ENCODE peak calls at places on chromosomes 12 and 14, in eight cellular contexts. L is heart right ventricle, C is IMR-90, X is A549, F is Panc1, W is body of pancreas, J is foreskin keratinocyte, S is left lung. K is an unnamed sample.
A peak's percentile ranks its signal among the peaks of the same experiment; 100 is the strongest.

GRCh38 chr12:126608607-126609175 is 1543.5 kb downstream of the AACS start:
- ATAC-seq in L (no peak), C (no peak), X (no peak), F (no peak), W (peak; percentile 62), J (no peak), S (peak; percentile 52), K (peak; percentile 31)

GRCh38 chr14:104732355-104732804 is 8.4 kb downstream of the ADSS1 start:
- ATAC-seq in L (peak; percentile 79), C (no peak), X (peak; percentile 53), F (no peak), W (peak; percentile 43), J (peak; percentile 2), S (peak; percentile 73), K (peak; percentile 45)

GRCh38 chr14:103140316-103141109 is 17.3 kb downstream of the TNFAIP2 start:
- ATAC-seq in L (no peak), C (no peak), X (peak; percentile 9), F (no peak), W (peak; percentile 47), J (no peak), S (no peak), K (no peak)

GRCh38 chr14:88421286-88421685 is 35.8 kb downstream of the SPATA7 start:
- ATAC-seq in L (no peak), C (peak; percentile 22), X (no peak), F (no peak), W (peak; percentile 9), J (no peak), S (no peak), K (no peak)

GRCh38 chr12:1094714-1095113 is 103.7 kb downstream of the ERC1 start:
- ATAC-seq in L (no peak), C (no peak), X (no peak), F (no peak), W (no peak), J (no peak), S (no peak), K (no peak)

GRCh38 chr14:68473050-68473449 is 319.8 kb downstream of the ZFP36L1 start:
- ATAC-seq in L (no peak), C (no peak), X (no peak), F (no peak), W (peak; percentile 53), J (no peak), S (peak; percentile 59), K (no peak)

GRCh38 chr14:100065161-100065871 is at the start of gene EVL:
- ATAC-seq in L (peak; percentile 49), C (no peak), X (no peak), F (no peak), W (no peak), J (no peak), S (peak; percentile 62), K (no peak)

GRCh38 chr14:90660865-90661570 is 155.2 kb downstream of the TTC7B start:
- ATAC-seq in L (peak; percentile 63), C (no peak), X (no peak), F (no peak), W (no peak), J (no peak), S (peak; percentile 90), K (no peak)

GRCh38 chr12:14207946-14208612 is 157.4 kb upstream of the ATF7IP start:
- ATAC-seq in L (no peak), C (no peak), X (no peak), F (no peak), W (peak; percentile 84), J (peak; percentile 92), S (peak; percentile 80), K (no peak)

GRCh38 chr14:39641224-39641623 is 209.0 kb upstream of the FBXO33 start:
- ATAC-seq in L (no peak), C (no peak), X (no peak), F (no peak), W (no peak), J (no peak), S (no peak), K (no peak)

GRCh38 chr12:116434155-116435065 is 124.8 kb upstream of the MAP1LC3B2 start:
- ATAC-seq in L (peak; percentile 93), C (peak; percentile 93), X (peak; percentile 96), F (peak; percentile 90), W (peak; percentile 78), J (peak; percentile 86), S (peak; percentile 98), K (peak; percentile 96)

GRCh38 chr14:23645504-23645811 is 9.3 kb downstream of the DHRS2 start:
- ATAC-seq in L (no peak), C (no peak), X (no peak), F (no peak), W (no peak), J (no peak), S (no peak), K (no peak)

GRCh38 chr14:100330396-100330931 is 7.3 kb downstream of the SLC25A47 start:
- ATAC-seq in L (no peak), C (peak; percentile 15), X (peak; percentile 4), F (no peak), W (no peak), J (no peak), S (no peak), K (no peak)

GRCh38 chr14:96525452-96525851 is 23.3 kb downstream of the PAPOLA start:
- ATAC-seq in L (no peak), C (no peak), X (no peak), F (no peak), W (no peak), J (no peak), S (no peak), K (no peak)

GRCh38 chr12:107159384-107159900 is 66.1 kb upstream of the CRY1 start:
- ATAC-seq in L (no peak), C (no peak), X (no peak), F (no peak), W (no peak), J (no peak), S (no peak), K (no peak)

GRCh38 chr14:90720336-90720735 is 95.9 kb downstream of the TTC7B start:
- ATAC-seq in L (peak; percentile 93), C (peak; percentile 95), X (peak; percentile 63), F (no peak), W (no peak), J (no peak), S (no peak), K (no peak)

GRCh38 chr14:34087556-34087955 is 136.7 kb upstream of the EGLN3 start:
- ATAC-seq in L (no peak), C (no peak), X (no peak), F (no peak), W (no peak), J (no peak), S (no peak), K (no peak)

GRCh38 chr14:31716208-31716607 is 155.0 kb downstream of the NUBPL start:
- ATAC-seq in L (no peak), C (no peak), X (no peak), F (no peak), W (no peak), J (peak; percentile 39), S (no peak), K (no peak)

GRCh38 chr14:105739331-105740102 is 213.1 kb downstream of the TMEM121 start:
- ATAC-seq in L (no peak), C (no peak), X (no peak), F (no peak), W (no peak), J (no peak), S (no peak), K (no peak)

GRCh38 chr14:95353664-95354063 is 34.0 kb upstream of the CLMN start:
- ATAC-seq in L (no peak), C (no peak), X (no peak), F (no peak), W (no peak), J (no peak), S (no peak), K (no peak)
- H3K27ac ChIP-seq in L (no peak overlapping the region), C (no peak overlapping the region), X (no peak overlapping the region), F (no peak overlapping the region), W (no peak overlapping the region), J (no peak overlapping the region), S (no peak overlapping the region), K (no peak overlapping the region)

GRCh38 chr14:85527006-85527405 is 2.9 kb upstream of the FLRT2 start:
- ATAC-seq in L (no peak), C (no peak), X (no peak), F (no peak), W (no peak), J (no peak), S (no peak), K (no peak)

GRCh38 chr14:85527458-85527857 is 2.5 kb upstream of the FLRT2 start:
- ATAC-seq in L (no peak), C (no peak), X (no peak), F (no peak), W (no peak), J (no peak), S (no peak), K (no peak)

GRCh38 chr14:85528882-85529585 is 910 bp upstream of the FLRT2 start:
- ATAC-seq in L (peak; percentile 18), C (peak; percentile 5), X (peak; percentile 16), F (peak; percentile 7), W (no peak), J (peak; percentile 3), S (peak; percentile 18), K (no peak)

GRCh38 chr14:85529803-85530574 is at the start of gene FLRT2:
- ATAC-seq in L (peak; percentile 60), C (peak; percentile 6), X (peak; percentile 37), F (peak; percentile 43), W (peak; percentile 67), J (peak; percentile 8), S (peak; percentile 34), K (no peak)

GRCh38 chr14:85528080-85528881 is 1.7 kb upstream of the FLRT2 start:
- ATAC-seq in L (peak; percentile 71), C (peak; percentile 28), X (peak; percentile 74), F (peak; percentile 76), W (peak; percentile 29), J (peak; percentile 25), S (peak; percentile 58), K (no peak)
- TF ChIP-seq CTCF in L (peak; percentile 72), C (peak; percentile 81), X (peak; percentile 80), F (peak; percentile 69), W (peak; percentile 60), J (peak; percentile 91), S (no peak), K (peak; percentile 58)

DNA sequence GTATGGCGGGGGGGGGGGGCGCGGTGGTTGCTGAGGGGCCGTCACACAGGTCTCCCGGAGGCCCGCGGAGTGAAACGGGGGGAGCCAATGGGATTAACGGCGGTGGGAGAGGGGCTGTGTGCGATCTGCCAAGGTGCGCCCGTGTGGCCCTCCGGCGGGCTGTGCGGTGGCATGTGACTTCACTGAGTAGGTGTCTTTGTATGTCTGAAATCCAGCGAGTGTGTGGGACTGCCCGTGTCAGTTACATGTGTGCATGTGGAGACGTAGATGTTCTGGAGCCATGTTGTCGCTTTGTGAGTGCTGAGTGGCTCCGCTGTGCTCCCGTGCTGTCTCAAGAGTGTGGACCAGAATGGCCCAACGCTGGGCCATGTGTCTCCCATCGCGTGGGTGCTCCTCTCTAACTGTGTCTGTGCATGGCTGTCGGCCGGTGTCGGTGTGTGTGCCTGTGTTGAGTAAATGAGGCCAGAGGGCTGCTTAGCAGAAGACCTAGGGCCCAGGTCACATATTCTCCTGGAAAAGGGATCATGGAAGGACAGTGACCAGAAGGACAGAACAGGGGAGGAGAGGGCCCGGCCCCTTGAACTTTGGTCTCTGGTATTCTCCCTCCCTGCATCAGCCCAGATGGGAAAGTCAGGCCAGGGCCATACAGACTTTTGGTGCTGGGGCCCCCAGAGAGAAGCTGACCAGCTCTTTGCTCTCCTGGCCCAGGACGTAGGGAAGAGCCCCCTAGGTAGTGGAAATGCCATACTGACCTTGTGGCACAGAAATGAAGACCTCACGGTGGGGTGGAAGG is 1.6 kb downstream of the PTMS start:
- ATAC-seq in L (no peak), C (no peak), X (no peak), F (no peak), W (no peak), J (no peak), S (no peak), K (no peak)
- H3K4me1 ChIP-seq in L (peaks cover 58% of the 10 kb centered on the region), C (peaks cover 24% of the 10 kb centered on the region), X (peaks cover 67% of the 10 kb centered on the region), F (peaks cover 47% of the 10 kb centered on the region), W (peaks cover 48% of the 10 kb centered on the region), J (peaks cover 16% of the 10 kb centered on the region), S (peaks cover 35% of the 10 kb centered on the region), K (peaks cover 88% of the 10 kb centered on the region)

GRCh38 chr12:50017653-50018052 is 7.6 kb downstream of the RACGAP1 start:
- ATAC-seq in L (no peak), C (peak; percentile 53), X (no peak), F (no peak), W (no peak), J (no peak), S (peak; percentile 78), K (peak; percentile 77)
- H3K27ac ChIP-seq in L (no peak overlapping the region), C (peak overlapping the region; percentile 91), X (peak overlapping the region; percentile 29), F (no peak overlapping the region), W (no peak overlapping the region), J (no peak overlapping the region), S (peak overlapping the region; percentile 81), K (peak overlapping the region; percentile 69)

K was measured in gastroesophageal sphincter.